ENCODE peak calls at places on chromosomes 2 and 18, in six cellular contexts. O, S, L, Y, X and E are unnamed samples.

GRCh38 chr18:75524181-75524580 is 96.7 kb upstream of the SMIM21 start:
- DNase-seq in O (no peak), S (no peak), L (no peak), Y (no peak), X (no peak), E (no peak)

GRCh38 chr2:39625193-39625926 is 40.4 kb upstream of the TMEM178A start:
- DNase-seq in O (no peak), S (no peak), L (no peak), Y (no peak), X (no peak), E (no peak)

GRCh38 chr2:118855451-118856279 is 8.2 kb upstream of the EN1 start:
- DNase-seq in O (peak; percentile 82), S (peak; percentile 71), L (peak; percentile 60), Y (peak; percentile 89), X (peak; percentile 81), E (peak; percentile 67)

GRCh38 chr18:75970212-75970611 is 524.8 kb downstream of the ZNF516 start:
- DNase-seq in O (no peak), S (no peak), L (no peak), Y (no peak), X (no peak), E (no peak)

GRCh38 chr2:149068996-149069888 is 30.7 kb downstream of the LYPD6B start:
- DNase-seq in O (no peak), S (no peak), L (no peak), Y (no peak), X (no peak), E (no peak)

GRCh38 chr2:224252601-224253000 is 149.3 kb downstream of the FAM124B start:
- DNase-seq in O (no peak), S (no peak), L (no peak), Y (no peak), X (no peak), E (no peak)

GRCh38 chr2:32952759-32953476 is 6.2 kb downstream of the LTBP1 start:
- DNase-seq in O (no peak), S (no peak), L (no peak), Y (no peak), X (no peak), E (no peak)

GRCh38 chr2:161417428-161418274 is 1.6 kb downstream of the TBR1 start:
- DNase-seq in O (no peak), S (no peak), L (no peak), Y (no peak), X (no peak), E (no peak)

GRCh38 chr2:106703161-106703560 is 182.8 kb downstream of the ST6GAL2 start:
- DNase-seq in O (no peak), S (no peak), L (no peak), Y (no peak), X (peak; percentile 10), E (no peak)

DNA sequence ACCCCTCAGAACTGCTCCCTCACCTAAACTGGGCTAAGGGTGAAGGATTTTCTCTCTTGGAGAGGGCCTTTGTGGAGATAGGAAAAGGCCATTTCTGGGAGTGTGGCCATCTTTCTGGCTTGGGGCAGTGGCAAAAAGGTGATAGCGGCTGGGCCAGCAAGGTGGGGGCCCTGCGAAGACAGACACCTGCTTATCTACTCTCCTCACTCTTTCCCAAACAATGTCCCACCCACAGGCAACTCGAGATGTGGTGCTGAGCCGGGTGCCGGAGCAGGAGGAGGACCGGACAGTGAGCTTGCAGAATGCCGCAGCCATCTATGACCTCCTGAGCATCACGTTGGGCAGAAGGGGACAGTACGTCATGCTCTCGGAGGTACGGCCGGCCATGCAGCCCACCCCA is 90.1 kb upstream of the MCFD2 start:
- DNase-seq in O (no peak), S (no peak), L (no peak), Y (no peak), X (no peak), E (no peak)
- TF ChIP-seq EP300 in O (no peak), S (no peak), L (no peak), Y (no peak), X (no peak), E (no peak)

GRCh38 chr18:5543036-5543671 is 643 bp downstream of the EPB41L3 start:
- DNase-seq in O (no peak), S (no peak), L (no peak), Y (no peak), X (no peak), E (peak; percentile 44)
- H3K27me3 ChIP-seq in O (peaks cover 54% of the 10 kb centered on the region), S (no peaks in the 10 kb centered on the region), L (peaks cover 12% of the 10 kb centered on the region), Y (peaks cover 11% of the 10 kb centered on the region), X (peaks cover 19% of the 10 kb centered on the region), E (no peaks in the 10 kb centered on the region)

GRCh38 chr2:111985514-111985913 is 69.6 kb upstream of the TMEM87B start:
- DNase-seq in O (no peak), S (no peak), L (no peak), Y (no peak), X (no peak), E (no peak)
- TF ChIP-seq CTCF in O (no peak), S (no peak), L (no peak), Y (no peak), X (no peak), E (no peak)

GRCh38 chr18:2183432-2183831 is 387.9 kb downstream of the METTL4 start:
- DNase-seq in O (no peak), S (no peak), L (no peak), Y (no peak), X (no peak), E (no peak)

GRCh38 chr18:2179498-2180183 is 391.7 kb downstream of the METTL4 start:
- DNase-seq in O (no peak), S (no peak), L (no peak), Y (no peak), X (no peak), E (no peak)

GRCh38 chr18:2178036-2178435 is 393.3 kb downstream of the METTL4 start:
- DNase-seq in O (no peak), S (no peak), L (no peak), Y (no peak), X (no peak), E (no peak)

DNA sequence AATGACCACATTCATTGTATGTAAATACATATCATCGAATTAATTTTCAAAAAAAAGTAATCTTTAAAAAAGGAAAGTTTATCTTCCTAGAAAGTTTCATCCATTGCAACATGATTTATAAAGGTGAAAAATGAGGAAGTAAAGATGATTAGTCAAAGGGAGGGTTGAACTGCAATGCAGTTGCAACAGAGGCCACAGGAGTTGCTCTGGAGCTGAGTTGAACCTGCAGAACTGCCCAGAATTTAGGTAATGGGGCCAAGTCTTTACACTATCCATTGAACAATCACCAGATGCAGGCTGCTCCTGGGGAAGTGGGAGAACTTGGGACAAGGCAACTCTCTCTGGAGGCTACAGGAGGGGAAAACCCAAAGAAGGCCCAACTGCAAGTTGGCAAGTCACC is 390.7 kb downstream of the METTL4 start:
- DNase-seq in O (no peak), S (no peak), L (no peak), Y (no peak), X (no peak), E (no peak)
- TF ChIP-seq EP300 in O (no peak), S (no peak), L (no peak), Y (no peak), X (no peak), E (no peak)

GRCh38 chr2:239629936-239630617 is 229.3 kb upstream of the HDAC4 start:
- DNase-seq in O (no peak), S (no peak), L (no peak), Y (no peak), X (no peak), E (no peak)
- H3K27me3 ChIP-seq in O (peaks cover 8% of the 10 kb centered on the region), S (no peaks in the 10 kb centered on the region), L (peaks cover 22% of the 10 kb centered on the region), Y (no peaks in the 10 kb centered on the region), X (no peaks in the 10 kb centered on the region), E (no peaks in the 10 kb centered on the region)

GRCh38 chr2:31430439-31431165 is 16.1 kb upstream of the XDH start:
- DNase-seq in O (no peak), S (no peak), L (no peak), Y (no peak), X (no peak), E (no peak)

GRCh38 chr2:31429759-31430438 is 15.4 kb upstream of the XDH start:
- DNase-seq in O (no peak), S (no peak), L (no peak), Y (no peak), X (peak; percentile 11), E (no peak)

GRCh38 chr2:31440764-31441163 is 26.2 kb upstream of the XDH start:
- DNase-seq in O (no peak), S (no peak), L (no peak), Y (no peak), X (no peak), E (no peak)

GRCh38 chr2:31433541-31433940 is 19.0 kb upstream of the XDH start:
- DNase-seq in O (no peak), S (no peak), L (no peak), Y (no peak), X (no peak), E (no peak)

GRCh38 chr2:31434911-31435310 is 20.4 kb upstream of the XDH start:
- DNase-seq in O (no peak), S (no peak), L (no peak), Y (no peak), X (no peak), E (no peak)
- TF ChIP-seq CTCF in O (peak; percentile 18), S (no peak), L (no peak), Y (no peak), X (no peak), E (no peak)

GRCh38 chr2:218569661-218570500 is 1.2 kb downstream of the CNOT9 start:
- DNase-seq in O (peak; percentile 40), S (no peak), L (peak; percentile 34), Y (no peak), X (peak; percentile 13), E (no peak)
- TF ChIP-seq EP300 in O (no peak), S (no peak), L (no peak), Y (no peak), X (no peak), E (no peak)